ENCODE peak calls at places on chromosomes 5 and 9, in five cellular contexts. P, K, X, H and R are unnamed samples.

GRCh38 chr9:83267741-83268140 is 204.8 kb upstream of the RASEF start:
- DNase-seq in P (no peak), K (no peak), X (no peak), H (no peak), R (no peak)

GRCh38 chr9:33661186-33661585 is 134.2 kb upstream of the PRSS3 start:
- DNase-seq in P (no peak), K (no peak), X (no peak), H (no peak), R (no peak)

GRCh38 chr5:141947366-141947765 is 10.6 kb downstream of the PCDH12 start:
- DNase-seq in P (no peak), K (no peak), X (no peak), H (no peak), R (no peak)

GRCh38 chr5:14316471-14316870 is 173.3 kb downstream of the TRIO start:
- DNase-seq in P (no peak), K (peak), X (no peak), H (no peak), R (no peak)

GRCh38 chr9:126000256-126000655 is 253.1 kb downstream of the PBX3 start:
- DNase-seq in P (no peak), K (no peak), X (no peak), H (peak), R (peak)

GRCh38 chr5:135204151-135204600 is 170.1 kb upstream of the PITX1 start:
- DNase-seq in P (peak), K (no peak), X (no peak), H (no peak), R (no peak)

GRCh38 chr9:114033397-114034103 is 44.5 kb downstream of the AMBP start:
- DNase-seq in P (peak), K (no peak), X (peak), H (no peak), R (peak)

GRCh38 chr5:146828385-146828784 is 50.2 kb downstream of the PPP2R2B start:
- DNase-seq in P (no peak), K (no peak), X (no peak), H (no peak), R (no peak)

GRCh38 chr5:160379485-160379884 is 9.1 kb upstream of the C1QTNF2 start:
- DNase-seq in P (no peak), K (no peak), X (no peak), H (no peak), R (no peak)

GRCh38 chr5:35138232-35138631 is 90.5 kb upstream of the AGXT2 start:
- DNase-seq in P (no peak), K (no peak), X (no peak), H (no peak), R (no peak)

GRCh38 chr5:38640012-38640395 is 83.6 kb upstream of the LIFR start:
- DNase-seq in P (no peak), K (no peak), X (no peak), H (no peak), R (no peak)

GRCh38 chr9:437066-438015 is 222.7 kb downstream of the DOCK8 start:
- DNase-seq in P (no peak), K (peak), X (no peak), H (no peak), R (no peak)